ENCODE peak calls at places on chromosomes 13 and 19, in ten cellular contexts. O, H, C, N, U, T, S, B, I and F are unnamed samples. For H3K27me3, the result is how much of the 10 kb centered on the place peaks cover.

GRCh38 chr13:100512422-100512821 is 76.2 kb downstream of the GGACT start:
- DNase-seq in T (no peak), C (no peak), O (no peak), U (peak), B (no peak), I (no peak), S (no peak), N (no peak), H (no peak), F (no peak)

GRCh38 chr13:97212540-97213146 is 9.5 kb upstream of the MBNL2 start:
- DNase-seq in I (no peak), O (no peak), U (peak), T (peak), C (no peak), S (no peak), H (no peak), B (peak), N (peak), F (no peak)

GRCh38 chr13:23672616-23673015 is 102.4 kb downstream of the TNFRSF19 start:
- DNase-seq in C (no peak), U (peak), N (no peak), B (no peak), O (no peak), T (no peak), S (no peak), I (no peak), H (no peak), F (no peak)

GRCh38 chr13:32117696-32118095 is 86.1 kb downstream of the FRY start:
- DNase-seq in O (peak), C (no peak), U (no peak), T (no peak), I (peak), S (no peak), B (no peak), H (no peak), N (peak), F (no peak)

GRCh38 chr19:47247308-47247990 is 8.9 kb upstream of the CCDC9 start:
- DNase-seq in T (peak), B (peak), O (peak), U (peak), C (peak), H (peak), I (peak), N (peak), S (peak), F (peak)

GRCh38 chr19:5990289-5990797 is 12.4 kb upstream of the RANBP3 start:
- DNase-seq in H (peak), T (peak), U (no peak), B (no peak), I (no peak), N (no peak), S (peak), C (no peak), O (no peak), F (no peak)

GRCh38 chr13:55615080-55615479 is 1525.6 kb upstream of the PRR20A start:
- DNase-seq in I (no peak), N (no peak), B (no peak), U (no peak), S (no peak), H (no peak), C (no peak), T (no peak), O (no peak), F (no peak)

GRCh38 chr13:26017196-26017921 is 34.5 kb downstream of the SHISA2 start:
- DNase-seq in I (no peak), T (no peak), N (no peak), C (no peak), H (no peak), B (no peak), O (no peak), U (peak), S (no peak), F (no peak)

GRCh38 chr13:18944501-18945068 is 237.0 kb downstream of the TUBA3C start:
- DNase-seq in O (no peak), I (peak), H (no peak), S (no peak), N (no peak), C (no peak), B (no peak), T (no peak), U (no peak), F (no peak)

GRCh38 chr19:35713904-35714440 is 3.8 kb upstream of the KMT2B start:
- DNase-seq in N (no peak), C (no peak), T (no peak), S (no peak), U (no peak), O (no peak), I (no peak), H (no peak), B (no peak), F (no peak)

GRCh38 chr19:35404879-35405622 is 34.2 kb downstream of the GPR42 start:
- DNase-seq in S (no peak), T (peak), C (no peak), B (no peak), H (no peak), N (peak), O (no peak), U (peak), I (no peak), F (peak)

GRCh38 chr13:98485561-98485960 is 91.3 kb downstream of the STK24 start:
- DNase-seq in H (no peak), S (no peak), U (no peak), C (no peak), O (no peak), N (no peak), B (no peak), T (no peak), I (no peak), F (no peak)

GRCh38 chr13:113186061-113186900 is 22.2 kb downstream of the PCID2 start:
- DNase-seq in O (no peak), C (no peak), T (no peak), H (no peak), U (no peak), B (no peak), I (no peak), S (no peak), N (no peak), F (no peak)

GRCh38 chr19:45406957-45407375 is 522 bp downstream of the POLR1G start:
- DNase-seq in N (no peak), I (no peak), B (no peak), T (no peak), O (no peak), C (no peak), U (no peak), S (no peak), H (no peak), F (no peak)

GRCh38 chr13:50326746-50327145 is 311.5 kb downstream of the KCNRG start:
- DNase-seq in U (no peak), H (no peak), T (no peak), S (no peak), N (no peak), B (no peak), O (no peak), C (no peak), I (no peak), F (no peak)

GRCh38 chr19:29854033-29854432 is 42.2 kb downstream of the CCNE1 start:
- DNase-seq in H (no peak), S (no peak), T (no peak), B (no peak), N (no peak), C (no peak), O (peak), I (no peak), U (no peak), F (no peak)

GRCh38 chr13:37476874-37477273 is 121.7 kb downstream of the POSTN start:
- DNase-seq in B (no peak), T (peak), N (no peak), I (no peak), S (no peak), C (no peak), H (no peak), U (peak), O (no peak), F (no peak)

GRCh38 chr13:40096357-40096911 is 441.0 kb downstream of the COG6 start:
- DNase-seq in H (no peak), B (no peak), C (no peak), U (no peak), O (no peak), N (no peak), I (no peak), T (no peak), S (no peak), F (no peak)

GRCh38 chr13:57862879-57863278 is 231.3 kb downstream of the PCDH17 start:
- DNase-seq in T (no peak), U (no peak), B (no peak), S (no peak), H (no peak), C (no peak), N (no peak), I (no peak), O (no peak), F (no peak)

GRCh38 chr13:58953638-58954037 is 1210.1 kb downstream of the DIAPH3 start:
- DNase-seq in N (no peak), I (no peak), U (no peak), B (no peak), T (no peak), S (no peak), O (no peak), H (no peak), C (no peak), F (no peak)

GRCh38 chr13:37457594-37457993 is 141.0 kb downstream of the POSTN start:
- DNase-seq in N (no peak), H (no peak), C (no peak), O (no peak), I (no peak), S (no peak), T (no peak), U (no peak), B (no peak), F (no peak)

GRCh38 chr13:68574053-68574452 is 1343.9 kb upstream of the PCDH9 start:
- DNase-seq in O (no peak), I (no peak), N (no peak), T (no peak), B (no peak), C (no peak), H (no peak), S (no peak), U (no peak), F (no peak)

GRCh38 chr19:40592170-40592569 is 9.0 kb upstream of the LTBP4 start:
- DNase-seq in C (no peak), O (no peak), H (no peak), I (no peak), S (no peak), N (no peak), B (peak), T (peak), U (peak), F (no peak)

GRCh38 chr19:41175825-41176734 is 16.9 kb upstream of the CYP2S1 start:
- DNase-seq in T (peak), S (peak), O (no peak), N (no peak), U (peak), H (no peak), C (no peak), B (no peak), I (no peak), F (peak)

GRCh38 chr13:113884821-113885220 is 20.9 kb upstream of the GAS6 start:
- DNase-seq in S (no peak), T (no peak), U (no peak), C (no peak), O (peak), B (no peak), H (no peak), I (no peak), N (no peak), F (no peak)

GRCh38 chr19:14155371-14155770 is 19.0 kb upstream of the ASF1B start:
- DNase-seq in N (no peak), C (no peak), B (no peak), S (no peak), T (no peak), H (no peak), I (no peak), U (no peak), O (no peak), F (no peak)

GRCh38 chr13:50161052-50161451 is 145.8 kb downstream of the KCNRG start:
- DNase-seq in B (no peak), C (no peak), U (peak), H (peak), I (no peak), O (no peak), N (no peak), S (no peak), T (no peak), F (no peak)

GRCh38 chr19:19223636-19224035 is 11.9 kb downstream of the NCAN start:
- DNase-seq in I (no peak), H (no peak), C (no peak), S (no peak), N (no peak), U (no peak), B (no peak), O (no peak), T (no peak), F (no peak)
- H3K27me3 ChIP-seq in I (under half), H (under half), C (under half), S (under half), N (under half), U (under half), B (under half), O (under half), T (under half), F (under half)

DNA sequence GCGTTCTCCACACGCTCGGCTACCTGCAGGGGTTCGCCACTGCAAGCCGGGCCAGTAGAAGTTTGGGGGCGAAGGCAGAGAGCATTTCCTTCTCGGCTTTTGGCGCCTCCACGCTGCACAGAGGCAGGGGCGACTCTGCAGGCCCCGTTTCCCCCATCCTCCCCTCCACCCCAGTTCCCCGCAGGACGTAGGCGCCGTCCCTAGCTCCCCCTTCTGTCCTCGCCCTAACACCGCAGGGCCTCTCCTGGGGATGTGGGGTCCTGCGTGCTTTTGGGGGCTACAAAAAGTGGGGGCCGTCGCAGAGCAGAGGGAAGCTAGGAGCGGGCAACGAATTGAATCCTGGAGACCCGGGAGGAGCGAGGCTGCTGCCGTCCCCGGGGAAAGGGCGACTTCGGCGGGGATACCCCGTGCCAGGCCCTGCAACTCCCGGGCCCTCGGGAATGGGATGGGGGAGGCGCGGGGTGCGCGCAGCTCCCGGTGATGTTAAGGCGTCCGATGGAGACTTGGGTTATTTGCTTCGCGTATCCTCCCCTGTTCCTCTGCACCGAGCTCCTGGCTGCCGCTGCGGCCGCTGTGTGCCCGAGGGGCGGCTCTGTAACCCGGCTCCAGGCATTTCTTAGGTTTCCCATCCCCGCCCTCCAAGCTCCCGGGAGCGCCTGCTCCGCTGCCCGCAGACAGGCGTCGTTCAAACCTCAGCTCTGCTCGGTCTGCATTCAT is 255.9 kb upstream of the SOX21 start:
- DNase-seq in N (no peak), T (peak), B (peak), H (no peak), U (peak), S (peak), C (peak), I (no peak), O (no peak), F (no peak)
- H3K27me3 ChIP-seq in N (under half), T (under half), B (half or more), H (under half), U (half or more), S (under half), C (under half), I (half or more), O (under half), F (under half)

GRCh38 chr13:35471466-35472307 is 4.8 kb downstream of the MAB21L1 start:
- DNase-seq in S (no peak), H (no peak), U (peak), C (no peak), B (no peak), I (no peak), N (no peak), T (peak), O (no peak), F (no peak)
- H3K27me3 ChIP-seq in S (under half), H (under half), U (half or more), C (under half), B (under half), I (under half), N (under half), T (under half), O (under half), F (under half)

DNA sequence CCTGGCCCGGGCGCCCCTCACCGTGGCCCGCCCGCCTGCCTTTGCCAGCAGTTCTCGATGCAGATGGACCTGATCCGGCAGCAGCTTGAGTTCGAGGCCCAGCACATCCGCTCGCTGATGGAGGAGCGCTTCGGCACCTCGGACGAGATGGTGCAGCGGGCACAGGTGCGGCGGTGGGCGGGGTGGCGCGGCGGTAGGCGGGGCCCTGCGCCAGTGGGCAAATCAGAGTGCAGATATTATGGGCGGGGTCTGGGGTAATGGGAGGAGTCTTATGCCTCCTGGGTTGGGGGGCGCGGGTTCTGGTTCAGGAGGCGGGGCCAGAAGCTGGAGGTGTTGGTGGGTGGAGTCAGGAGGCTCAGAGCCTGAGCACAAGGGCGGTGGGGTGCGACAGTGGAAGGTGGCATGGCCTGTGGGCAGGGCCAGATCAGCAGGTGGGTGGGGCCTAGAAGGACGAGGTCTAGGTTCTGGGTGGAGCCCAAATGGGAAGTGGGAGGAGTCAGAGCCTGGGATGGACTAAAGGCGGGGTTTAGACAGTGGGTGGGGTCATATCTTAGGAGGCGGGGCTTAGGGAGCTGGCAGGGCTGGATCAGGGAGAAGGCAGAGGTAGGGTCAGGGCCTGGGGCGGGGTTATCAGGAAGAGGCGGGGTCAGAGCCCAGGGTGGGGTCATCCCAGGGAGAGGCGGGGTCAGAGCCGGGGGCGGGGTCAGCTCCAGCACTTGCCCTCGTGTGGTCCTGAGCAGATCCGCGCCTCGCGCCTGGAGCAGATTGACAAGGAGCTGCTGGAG is 5.6 kb downstream of the APC2 start:
- DNase-seq in C (no peak), B (peak), S (peak), T (peak), U (peak), H (peak), O (no peak), I (no peak), N (peak), F (peak)
- H3K27me3 ChIP-seq in C (under half), B (under half), S (under half), T (under half), U (half or more), H (under half), O (under half), I (half or more), N (under half), F (under half)

GRCh38 chr19:55145241-55145640 is 3.8 kb downstream of the TNNT1 start:
- DNase-seq in N (no peak), T (no peak), O (no peak), C (no peak), H (no peak), B (no peak), U (no peak), S (no peak), I (no peak), F (no peak)

GRCh38 chr19:55146078-55146647 is 2.8 kb downstream of the TNNT1 start:
- DNase-seq in N (no peak), H (peak), B (no peak), O (no peak), I (no peak), U (peak), T (peak), C (no peak), S (peak), F (peak)

GRCh38 chr19:55146648-55147218 is 2.3 kb downstream of the TNNT1 start:
- DNase-seq in I (no peak), C (no peak), T (peak), H (peak), U (no peak), N (no peak), S (peak), B (no peak), O (no peak), F (peak)

GRCh38 chr19:55137915-55138314 is 11.1 kb downstream of the TNNT1 start:
- DNase-seq in T (no peak), N (no peak), B (no peak), I (no peak), U (no peak), C (no peak), S (no peak), H (no peak), O (no peak), F (no peak)

GRCh38 chr19:55141696-55142095 is 7.3 kb downstream of the TNNT1 start:
- DNase-seq in H (no peak), S (peak), B (no peak), T (no peak), N (no peak), I (no peak), U (no peak), C (no peak), O (no peak), F (no peak)
- H3K27me3 ChIP-seq in H (under half), S (under half), B (under half), T (under half), N (under half), I (half or more), U (under half), C (under half), O (under half), F (under half)